ENCODE peak calls at places on chromosomes 6 and 20, in nine cellular contexts. O, F, M, X, J, K, L, T and P are unnamed samples.
A peak's percentile ranks its signal among the peaks of the same experiment; 100 is the strongest.

GRCh38 chr6:158586652-158587051 is 26.8 kb downstream of the TMEM181 start:
- DNase-seq in T (no peak), M (no peak), X (no peak), O (no peak), L (no peak), J (no peak), F (no peak), K (no peak), P (no peak)

GRCh38 chr20:49356676-49357075 is 78.8 kb upstream of the ZNFX1 start:
- DNase-seq in T (no peak), M (no peak), K (no peak), J (no peak), X (peak; percentile 57), L (no peak), F (no peak), O (no peak), P (no peak)

GRCh38 chr6:34390531-34391013 is 1.9 kb downstream of the NUDT3 start:
- DNase-seq in K (no peak), F (no peak), X (no peak), M (no peak), L (no peak), T (no peak), J (no peak), O (no peak), P (no peak)

GRCh38 chr20:1860446-1860845 is 34.8 kb upstream of the SIRPA start:
- DNase-seq in T (peak; percentile 61), M (peak; percentile 20), K (no peak), J (no peak), L (no peak), X (no peak), F (peak; percentile 54), O (no peak), P (no peak)

GRCh38 chr6:25133479-25133878 is 145.7 kb upstream of the CARMIL1 start:
- DNase-seq in F (no peak), L (no peak), J (no peak), O (no peak), M (no peak), T (no peak), X (no peak), K (no peak), P (no peak)

GRCh38 chr6:11712760-11713159 is 65.8 kb downstream of the ADTRP start:
- DNase-seq in X (peak; percentile 57), T (peak; percentile 41), K (no peak), F (no peak), L (no peak), M (peak; percentile 76), O (peak; percentile 50), J (peak; percentile 38), P (peak; percentile 57)

GRCh38 chr6:149335924-149336323 is 18.4 kb downstream of the TAB2 start:
- DNase-seq in K (no peak), L (no peak), T (peak; percentile 68), J (no peak), F (peak; percentile 14), M (peak; percentile 61), O (peak; percentile 53), X (peak; percentile 55), P (peak; percentile 53)

GRCh38 chr20:47857994-47858557 is 72.8 kb upstream of the SULF2 start:
- DNase-seq in X (no peak), F (no peak), T (no peak), M (no peak), L (peak; percentile 33), K (no peak), O (no peak), J (no peak), P (peak; percentile 59)

GRCh38 chr20:34390769-34391447 is 27.8 kb downstream of the ITCH start:
- DNase-seq in F (peak; percentile 52), X (peak; percentile 82), J (no peak), K (no peak), T (peak; percentile 94), O (peak; percentile 21), M (peak; percentile 89), L (peak; percentile 83), P (peak; percentile 86)

GRCh38 chr6:121647905-121648304 is 212.5 kb downstream of the GJA1 start:
- DNase-seq in O (no peak), F (no peak), J (no peak), T (peak; percentile 30), L (no peak), X (no peak), M (peak; percentile 71), K (no peak), P (no peak)

GRCh38 chr6:28648035-28648877 is 122.6 kb downstream of the GPX5 start:
- DNase-seq in T (peak; percentile 82), L (peak; percentile 61), M (peak; percentile 66), F (peak; percentile 26), K (peak; percentile 58), O (peak; percentile 69), X (no peak), J (peak; percentile 58), P (no peak)

GRCh38 chr20:32893878-32894483 is 35.3 kb downstream of the EFCAB8 start:
- DNase-seq in T (peak; percentile 9), F (no peak), L (no peak), M (peak; percentile 20), J (peak; percentile 30), O (no peak), X (no peak), K (no peak), P (no peak)

GRCh38 chr20:60007452-60007851 is 49.2 kb downstream of the CDH26 start:
- DNase-seq in F (no peak), L (no peak), M (no peak), O (no peak), J (no peak), X (no peak), K (no peak), T (no peak), P (no peak)

GRCh38 chr6:13278991-13279390 is 49.3 kb downstream of the TBC1D7 start:
- DNase-seq in T (no peak), K (no peak), J (no peak), F (peak; percentile 63), M (peak; percentile 86), O (no peak), L (no peak), X (no peak), P (no peak)

GRCh38 chr6:46338098-46338497 is 153.2 kb downstream of the RCAN2 start:
- DNase-seq in F (no peak), K (no peak), O (no peak), J (peak; percentile 24), L (no peak), T (no peak), X (no peak), M (no peak), P (no peak)

GRCh38 chr6:70163795-70164194 is 139.1 kb downstream of the COL9A1 start:
- DNase-seq in F (no peak), M (no peak), J (no peak), O (no peak), T (no peak), L (no peak), K (no peak), X (no peak), P (no peak)

GRCh38 chr20:21182832-21183563 is 57.1 kb downstream of the KIZ start:
- DNase-seq in L (peak; percentile 84), M (peak; percentile 99), X (no peak), F (peak; percentile 91), T (peak; percentile 84), K (no peak), O (no peak), J (no peak), P (no peak)

GRCh38 chr6:36123270-36124139 is 6.8 kb upstream of the MAPK13 start:
- DNase-seq in X (peak; percentile 91), L (peak; percentile 68), J (peak; percentile 84), K (peak; percentile 86), T (peak; percentile 79), O (peak; percentile 86), F (no peak), M (peak; percentile 82), P (peak; percentile 88)

GRCh38 chr6:101001012-101001411 is 119.9 kb upstream of the ASCC3 start:
- DNase-seq in M (peak; percentile 43), F (no peak), J (no peak), K (no peak), X (no peak), O (no peak), L (no peak), T (no peak), P (no peak)

GRCh38 chr6:11994875-11995461 is 17.1 kb upstream of the HIVEP1 start:
- DNase-seq in K (no peak), M (no peak), J (no peak), F (no peak), X (no peak), L (no peak), T (no peak), O (no peak), P (no peak)

GRCh38 chr6:167045828-167046580 is 46.8 kb downstream of the CEP43 start:
- DNase-seq in T (no peak), F (no peak), O (no peak), K (no peak), M (no peak), L (no peak), X (no peak), J (no peak), P (no peak)

GRCh38 chr6:125558451-125558850 is 191.0 kb upstream of the HEY2 start:
- DNase-seq in F (no peak), M (no peak), K (no peak), O (no peak), T (no peak), J (no peak), X (no peak), L (no peak), P (no peak)

GRCh38 chr20:5735845-5736530 is 14.2 kb upstream of the SHLD1 start:
- DNase-seq in K (no peak), T (no peak), X (no peak), F (no peak), J (no peak), O (no peak), L (no peak), M (peak; percentile 55), P (no peak)

GRCh38 chr6:29509711-29510110 is 22.0 kb upstream of the MAS1L start:
- DNase-seq in M (no peak), L (no peak), O (no peak), K (no peak), X (no peak), F (no peak), J (no peak), T (no peak), P (no peak)

GRCh38 chr6:31270788-31271640 is 878 bp downstream of the HLA-C start:
- DNase-seq in X (peak; percentile 77), K (no peak), T (peak; percentile 58), L (peak; percentile 36), O (peak; percentile 65), F (no peak), J (peak; percentile 63), M (peak; percentile 73), P (peak; percentile 92)

GRCh38 chr20:49283703-49284625 is 6.1 kb upstream of the ZNFX1 start:
- DNase-seq in M (no peak), J (no peak), F (no peak), O (no peak), K (no peak), L (no peak), T (no peak), X (no peak), P (no peak)

GRCh38 chr6:18053071-18053475 is 65.6 kb upstream of the KIF13A start:
- DNase-seq in X (no peak), T (no peak), K (no peak), L (peak; percentile 36), F (no peak), M (peak; percentile 10), O (no peak), J (no peak), P (no peak)

GRCh38 chr6:100228437-100229424 is 234.7 kb upstream of the MCHR2 start:
- DNase-seq in T (peak; percentile 37), K (peak; percentile 53), M (peak; percentile 36), L (peak; percentile 30), X (peak; percentile 82), O (peak; percentile 21), F (no peak), J (peak; percentile 89), P (peak; percentile 88)

GRCh38 chr6:114580882-114581281 is 238.1 kb upstream of the HS3ST5 start:
- DNase-seq in X (no peak), F (no peak), J (no peak), K (no peak), T (no peak), M (no peak), O (no peak), L (no peak), P (peak; percentile 55)

GRCh38 chr6:138383776-138384175 is 6.1 kb downstream of the SMIM28 start:
- DNase-seq in K (no peak), O (no peak), J (no peak), X (no peak), L (no peak), T (no peak), F (no peak), M (no peak), P (no peak)

GRCh38 chr6:43304882-43305281 is 3.7 kb downstream of the CRIP3 start:
- DNase-seq in T (no peak), K (no peak), O (no peak), M (no peak), L (no peak), J (no peak), F (no peak), X (no peak), P (no peak)